ENCODE peak calls at places on chromosomes 13 and 19, in seven cellular contexts. One of them, this sample, is unnamed.

GRCh38 chr13:36344173-36344572 is 2.0 kb downstream of the SPART start:
- DNase-seq in HFF-Myc: no peak
- DNase-seq in WTC11: no peak
- DNase-seq in mesothelial cell of epicardium: no peak
- DNase-seq in type B pancreatic cell: no peak
- DNase-seq in endothelial cell of umbilical vein: no peak
- DNase-seq in fibroblast of mammary gland: peak
- DNase-seq in this sample: no peak

GRCh38 chr13:52361225-52361624 is 44.7 kb downstream of the THSD1 start:
- DNase-seq in mesothelial cell of epicardium: no peak
- DNase-seq in type B pancreatic cell: no peak
- DNase-seq in fibroblast of mammary gland: no peak
- DNase-seq in HFF-Myc: no peak
- DNase-seq in WTC11: no peak
- DNase-seq in endothelial cell of umbilical vein: no peak
- DNase-seq in this sample: no peak

GRCh38 chr13:113880651-113881611 is 17.1 kb upstream of the GAS6 start:
- DNase-seq in type B pancreatic cell: peak
- DNase-seq in fibroblast of mammary gland: no peak
- DNase-seq in mesothelial cell of epicardium: no peak
- DNase-seq in endothelial cell of umbilical vein: peak
- DNase-seq in WTC11: no peak
- DNase-seq in HFF-Myc: no peak
- DNase-seq in this sample: no peak

GRCh38 chr19:45121827-45122345 is 28.9 kb downstream of the PPP1R37 start:
- DNase-seq in mesothelial cell of epicardium: no peak
- DNase-seq in endothelial cell of umbilical vein: no peak
- DNase-seq in WTC11: no peak
- DNase-seq in fibroblast of mammary gland: no peak
- DNase-seq in type B pancreatic cell: no peak
- DNase-seq in HFF-Myc: no peak
- DNase-seq in this sample: no peak

GRCh38 chr19:14840206-14840605 is 5.2 kb upstream of the OR7A5 start:
- DNase-seq in HFF-Myc: no peak
- DNase-seq in WTC11: no peak
- DNase-seq in endothelial cell of umbilical vein: no peak
- DNase-seq in mesothelial cell of epicardium: no peak
- DNase-seq in type B pancreatic cell: no peak
- DNase-seq in fibroblast of mammary gland: peak
- DNase-seq in this sample: no peak

GRCh38 chr13:29707876-29708543 is 112.5 kb upstream of the SLC7A1 start:
- DNase-seq in fibroblast of mammary gland: peak
- DNase-seq in WTC11: peak
- DNase-seq in HFF-Myc: peak
- DNase-seq in mesothelial cell of epicardium: no peak
- DNase-seq in type B pancreatic cell: no peak
- DNase-seq in endothelial cell of umbilical vein: peak
- DNase-seq in this sample: no peak

GRCh38 chr19:12938536-12939291 is at the start of gene CALR:
- DNase-seq in type B pancreatic cell: no peak
- DNase-seq in mesothelial cell of epicardium: no peak
- DNase-seq in WTC11: no peak
- DNase-seq in fibroblast of mammary gland: peak
- DNase-seq in HFF-Myc: no peak
- DNase-seq in endothelial cell of umbilical vein: peak
- DNase-seq in this sample: no peak

GRCh38 chr13:105774739-105775460 is 760.6 kb downstream of the EFNB2 start:
- DNase-seq in mesothelial cell of epicardium: no peak
- DNase-seq in type B pancreatic cell: no peak
- DNase-seq in HFF-Myc: no peak
- DNase-seq in endothelial cell of umbilical vein: peak
- DNase-seq in WTC11: no peak
- DNase-seq in fibroblast of mammary gland: no peak
- DNase-seq in this sample: no peak

GRCh38 chr13:46475586-46475991 is 77.4 kb upstream of the LRCH1 start:
- DNase-seq in endothelial cell of umbilical vein: no peak
- DNase-seq in mesothelial cell of epicardium: no peak
- DNase-seq in HFF-Myc: no peak
- DNase-seq in fibroblast of mammary gland: peak
- DNase-seq in WTC11: no peak
- DNase-seq in type B pancreatic cell: no peak
- DNase-seq in this sample: no peak

GRCh38 chr19:17504456-17504855 is 7.0 kb upstream of the PGLS start:
- DNase-seq in HFF-Myc: no peak
- DNase-seq in fibroblast of mammary gland: no peak
- DNase-seq in type B pancreatic cell: no peak
- DNase-seq in WTC11: no peak
- DNase-seq in endothelial cell of umbilical vein: no peak
- DNase-seq in mesothelial cell of epicardium: no peak
- DNase-seq in this sample: no peak

GRCh38 chr13:36673838-36674326 is at the start of gene SERTM1:
- DNase-seq in mesothelial cell of epicardium: peak
- DNase-seq in HFF-Myc: no peak
- DNase-seq in type B pancreatic cell: peak
- DNase-seq in fibroblast of mammary gland: peak
- DNase-seq in WTC11: peak
- DNase-seq in endothelial cell of umbilical vein: peak
- DNase-seq in this sample: no peak

GRCh38 chr19:54662730-54663129 is at the start of gene LILRB4:
- DNase-seq in WTC11: no peak
- DNase-seq in endothelial cell of umbilical vein: no peak
- DNase-seq in mesothelial cell of epicardium: no peak
- DNase-seq in type B pancreatic cell: no peak
- DNase-seq in fibroblast of mammary gland: no peak
- DNase-seq in HFF-Myc: no peak
- DNase-seq in this sample: no peak

GRCh38 chr19:960601-960938 is 23.6 kb upstream of the WDR18 start:
- DNase-seq in endothelial cell of umbilical vein: no peak
- DNase-seq in type B pancreatic cell: no peak
- DNase-seq in fibroblast of mammary gland: no peak
- DNase-seq in mesothelial cell of epicardium: no peak
- DNase-seq in HFF-Myc: no peak
- DNase-seq in WTC11: no peak
- DNase-seq in this sample: no peak

GRCh38 chr19:958967-959685 is 25.0 kb upstream of the WDR18 start:
- DNase-seq in endothelial cell of umbilical vein: no peak
- DNase-seq in WTC11: no peak
- DNase-seq in HFF-Myc: no peak
- DNase-seq in mesothelial cell of epicardium: no peak
- DNase-seq in fibroblast of mammary gland: peak
- DNase-seq in type B pancreatic cell: no peak
- DNase-seq in this sample: no peak

GRCh38 chr19:962683-963385 is 21.3 kb upstream of the WDR18 start:
- DNase-seq in type B pancreatic cell: no peak
- DNase-seq in fibroblast of mammary gland: no peak
- DNase-seq in HFF-Myc: no peak
- DNase-seq in WTC11: no peak
- DNase-seq in mesothelial cell of epicardium: no peak
- DNase-seq in endothelial cell of umbilical vein: no peak
- DNase-seq in this sample: no peak

GRCh38 chr19:961866-962620 is 22.1 kb upstream of the WDR18 start:
- DNase-seq in mesothelial cell of epicardium: no peak
- DNase-seq in type B pancreatic cell: no peak
- DNase-seq in HFF-Myc: no peak
- DNase-seq in WTC11: no peak
- DNase-seq in endothelial cell of umbilical vein: no peak
- DNase-seq in fibroblast of mammary gland: peak
- DNase-seq in this sample: no peak

DNA sequence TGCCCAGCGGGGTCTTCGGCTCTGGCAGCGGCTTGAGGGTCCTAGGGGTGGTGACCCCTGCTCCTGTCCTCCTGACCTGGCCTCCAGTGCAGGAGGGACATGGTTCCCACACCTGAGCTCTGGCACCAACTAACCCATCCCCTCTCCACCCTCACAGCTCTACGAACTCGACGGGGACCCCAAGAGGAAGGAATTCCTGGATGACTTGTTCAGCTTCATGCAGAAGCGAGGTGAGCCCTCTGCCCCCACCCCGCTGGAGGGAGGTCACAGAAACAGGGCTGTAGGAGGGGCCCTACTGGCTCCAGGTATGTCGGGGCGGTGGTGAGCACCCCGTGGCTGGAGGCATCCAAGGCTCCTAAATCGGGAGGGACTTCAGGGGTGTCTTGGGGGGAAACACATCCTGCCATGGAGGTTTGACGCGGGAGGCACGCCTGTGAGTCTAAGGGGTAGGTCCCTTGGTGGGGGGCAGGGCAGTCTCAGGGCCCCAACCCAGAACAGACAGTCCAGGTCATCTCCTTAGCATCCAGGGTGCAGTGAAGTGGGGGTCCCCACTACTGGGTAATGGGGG is 24.1 kb upstream of the WDR18 start:
- DNase-seq in WTC11: peak
- DNase-seq in type B pancreatic cell: no peak
- DNase-seq in endothelial cell of umbilical vein: no peak
- DNase-seq in fibroblast of mammary gland: no peak
- DNase-seq in HFF-Myc: no peak
- DNase-seq in mesothelial cell of epicardium: no peak
- DNase-seq in this sample: no peak
- TF ChIP-seq CTCF in WTC11: no peak
- TF ChIP-seq CTCF in type B pancreatic cell: peak
- TF ChIP-seq CTCF in endothelial cell of umbilical vein: no peak
- TF ChIP-seq CTCF in fibroblast of mammary gland: no peak
- TF ChIP-seq CTCF in HFF-Myc: peak
- TF ChIP-seq CTCF in mesothelial cell of epicardium: no peak
- TF ChIP-seq CTCF in this sample: no peak

DNA sequence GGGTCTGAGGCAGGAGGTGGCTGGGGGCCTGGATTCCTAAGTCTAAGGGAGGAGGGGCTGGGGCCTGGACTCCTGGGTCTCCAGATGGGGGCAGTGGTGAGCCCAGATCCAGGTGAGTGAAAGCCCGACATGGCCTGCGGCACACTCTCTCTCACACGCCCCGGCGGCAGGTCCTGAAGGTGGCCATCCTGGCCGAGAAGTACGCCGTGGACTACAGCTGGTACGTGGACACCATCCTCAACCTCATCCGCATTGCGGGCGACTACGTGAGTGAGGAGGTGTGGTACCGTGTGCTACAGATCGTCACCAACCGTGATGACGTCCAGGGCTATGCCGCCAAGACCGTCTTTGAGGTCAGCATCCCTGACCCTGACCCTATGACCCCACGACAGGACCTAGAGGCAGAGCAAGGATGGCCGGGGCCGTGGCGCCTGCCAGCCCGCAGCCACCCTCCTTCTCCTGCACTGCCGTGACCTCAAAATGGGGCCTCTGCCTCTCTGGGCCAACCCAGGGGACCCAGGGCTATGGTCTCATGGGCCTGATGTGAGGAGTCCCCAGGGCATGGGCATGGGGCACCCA is 13.2 kb downstream of the FUZ start:
- DNase-seq in WTC11: peak
- DNase-seq in HFF-Myc: no peak
- DNase-seq in mesothelial cell of epicardium: no peak
- DNase-seq in endothelial cell of umbilical vein: no peak
- DNase-seq in fibroblast of mammary gland: no peak
- DNase-seq in type B pancreatic cell: no peak
- DNase-seq in this sample: no peak
- TF ChIP-seq CTCF in WTC11: peak
- TF ChIP-seq CTCF in HFF-Myc: peak
- TF ChIP-seq CTCF in mesothelial cell of epicardium: no peak
- TF ChIP-seq CTCF in endothelial cell of umbilical vein: peak
- TF ChIP-seq CTCF in fibroblast of mammary gland: peak
- TF ChIP-seq CTCF in type B pancreatic cell: peak
- TF ChIP-seq CTCF in this sample: no peak

GRCh38 chr13:103275079-103275478 is 208.9 kb upstream of the SLC10A2 start:
- DNase-seq in fibroblast of mammary gland: no peak
- DNase-seq in mesothelial cell of epicardium: no peak
- DNase-seq in endothelial cell of umbilical vein: no peak
- DNase-seq in HFF-Myc: no peak
- DNase-seq in WTC11: no peak
- DNase-seq in type B pancreatic cell: no peak
- DNase-seq in this sample: no peak

GRCh38 chr13:103275708-103276107 is 209.5 kb upstream of the SLC10A2 start:
- DNase-seq in fibroblast of mammary gland: no peak
- DNase-seq in type B pancreatic cell: no peak
- DNase-seq in mesothelial cell of epicardium: no peak
- DNase-seq in endothelial cell of umbilical vein: no peak
- DNase-seq in WTC11: no peak
- DNase-seq in HFF-Myc: no peak
- DNase-seq in this sample: no peak

GRCh38 chr13:103277099-103277498 is 210.9 kb upstream of the SLC10A2 start:
- DNase-seq in type B pancreatic cell: no peak
- DNase-seq in fibroblast of mammary gland: no peak
- DNase-seq in HFF-Myc: no peak
- DNase-seq in endothelial cell of umbilical vein: no peak
- DNase-seq in mesothelial cell of epicardium: no peak
- DNase-seq in WTC11: no peak
- DNase-seq in this sample: no peak

GRCh38 chr13:103273825-103274224 is 207.6 kb upstream of the SLC10A2 start:
- DNase-seq in WTC11: no peak
- DNase-seq in mesothelial cell of epicardium: no peak
- DNase-seq in type B pancreatic cell: no peak
- DNase-seq in endothelial cell of umbilical vein: no peak
- DNase-seq in fibroblast of mammary gland: no peak
- DNase-seq in HFF-Myc: no peak
- DNase-seq in this sample: no peak

GRCh38 chr13:103277959-103278673 is 211.9 kb upstream of the SLC10A2 start:
- DNase-seq in mesothelial cell of epicardium: no peak
- DNase-seq in WTC11: no peak
- DNase-seq in endothelial cell of umbilical vein: no peak
- DNase-seq in type B pancreatic cell: no peak
- DNase-seq in HFF-Myc: no peak
- DNase-seq in fibroblast of mammary gland: no peak
- DNase-seq in this sample: no peak
- TF ChIP-seq CTCF in mesothelial cell of epicardium: no peak
- TF ChIP-seq CTCF in WTC11: no peak
- TF ChIP-seq CTCF in endothelial cell of umbilical vein: no peak
- TF ChIP-seq CTCF in type B pancreatic cell: no peak
- TF ChIP-seq CTCF in HFF-Myc: no peak
- TF ChIP-seq CTCF in fibroblast of mammary gland: no peak
- TF ChIP-seq CTCF in this sample: no peak

GRCh38 chr13:98039964-98040363 is 86.5 kb downstream of the IPO5 start:
- DNase-seq in type B pancreatic cell: no peak
- DNase-seq in endothelial cell of umbilical vein: no peak
- DNase-seq in WTC11: no peak
- DNase-seq in mesothelial cell of epicardium: no peak
- DNase-seq in HFF-Myc: no peak
- DNase-seq in fibroblast of mammary gland: no peak
- DNase-seq in this sample: no peak
- TF ChIP-seq CTCF in type B pancreatic cell: no peak
- TF ChIP-seq CTCF in endothelial cell of umbilical vein: no peak
- TF ChIP-seq CTCF in WTC11: no peak
- TF ChIP-seq CTCF in mesothelial cell of epicardium: no peak
- TF ChIP-seq CTCF in HFF-Myc: no peak
- TF ChIP-seq CTCF in fibroblast of mammary gland: no peak
- TF ChIP-seq CTCF in this sample: no peak

This sample was measured in omental fat pad.